ENCODE peak calls at places on chromosomes 13 and 19, in five cellular contexts. O is EL; F is fibroblast of the aortic adventitia; S is foreskin fibroblast; G is stimulated activated CD4-positive, alpha-beta T cell treated with anti-CD3 and anti-CD28 coated beads, Interleukin-15, amount 100 ng/mL, for 1 hour. U is an unnamed sample.

GRCh38 chr19:14147797-14148605 is 11.6 kb upstream of the ASF1B start:
- DNase-seq in O (peak), F (peak), S (peak), G (peak), U (peak)

GRCh38 chr13:44936246-44936645 is 53.0 kb downstream of the NUFIP1 start:
- DNase-seq in O (no peak), F (no peak), S (no peak), G (no peak), U (no peak)

GRCh38 chr19:40799558-40800338 is 757 bp downstream of the EGLN2 start:
- DNase-seq in O (peak), F (no peak), S (no peak), G (no peak), U (no peak)

GRCh38 chr19:48123907-48124675 is 13.5 kb upstream of the PLA2G4C start:
- DNase-seq in O (peak), F (peak), S (peak), G (no peak), U (peak)

GRCh38 chr19:418761-419632 is 10.1 kb upstream of the C2CD4C start:
- DNase-seq in O (no peak), F (no peak), S (no peak), G (no peak), U (no peak)

GRCh38 chr13:103953859-103954258 is 887.6 kb upstream of the SLC10A2 start:
- DNase-seq in O (no peak), F (no peak), S (no peak), G (no peak), U (no peak)

GRCh38 chr13:27393101-27393500 is 31.3 kb upstream of the GTF3A start:
- DNase-seq in O (no peak), F (no peak), S (no peak), G (no peak), U (no peak)

GRCh38 chr19:47377208-47377701 is 28.1 kb downstream of the DHX34 start:
- DNase-seq in O (no peak), F (no peak), S (no peak), G (no peak), U (no peak)

GRCh38 chr13:36163809-36164308 is 32.7 kb upstream of the DCLK1 start:
- DNase-seq in O (peak), F (peak), S (peak), G (no peak), U (no peak)

GRCh38 chr13:40946485-40946884 is 72.6 kb downstream of the ELF1 start:
- DNase-seq in O (no peak), F (no peak), S (no peak), G (no peak), U (no peak)

GRCh38 chr19:15466851-15467733 is 2.7 kb upstream of the RASAL3 start:
- DNase-seq in O (peak), F (peak), S (peak), G (peak), U (no peak)

GRCh38 chr13:97445504-97446187 is 11.7 kb downstream of the RAP2A start:
- DNase-seq in O (no peak), F (no peak), S (no peak), G (no peak), U (no peak)

GRCh38 chr19:17784201-17785008 is 10.5 kb upstream of the B3GNT3 start:
- DNase-seq in O (peak), F (peak), S (no peak), G (peak), U (peak)

GRCh38 chr19:49585023-49585422 is 3.9 kb downstream of the PRRG2 start:
- DNase-seq in O (no peak), F (no peak), S (no peak), G (no peak), U (no peak)

GRCh38 chr19:38634757-38635482 is 12.5 kb upstream of the ACTN4 start:
- DNase-seq in O (peak), F (peak), S (no peak), G (peak), U (no peak)

GRCh38 chr19:49677232-49677881 is at the start of gene PRMT1:
- DNase-seq in O (peak), F (no peak), S (no peak), G (no peak), U (no peak)

GRCh38 chr13:76038920-76039716 is 403.0 kb downstream of the LMO7 start:
- DNase-seq in O (no peak), F (no peak), S (no peak), G (no peak), U (no peak)

U was measured in globus pallidus.